ENCODE peak calls at places on chromosomes 12 and 14, in seven cellular contexts. One of them, this sample, is unnamed.

GRCh38 chr12:31773867-31774266 is 45.0 kb upstream of the AMN1 start:
- DNase-seq in amygdala: no peak
- DNase-seq in HL-60: peak; percentile 14
- DNase-seq in HCT116: no peak
- DNase-seq in activated naive CD4-positive, alpha-beta T cell: no peak
- DNase-seq in T follicular helper cell: no peak
- DNase-seq in CD4-positive, alpha-beta T cell: no peak
- DNase-seq in this sample: no peak

GRCh38 chr12:4664111-4664510 is 15.2 kb downstream of the NDUFA9 start:
- DNase-seq in amygdala: no peak
- DNase-seq in HL-60: no peak
- DNase-seq in HCT116: no peak
- DNase-seq in activated naive CD4-positive, alpha-beta T cell: no peak
- DNase-seq in T follicular helper cell: no peak
- DNase-seq in CD4-positive, alpha-beta T cell: no peak
- DNase-seq in this sample: no peak

GRCh38 chr12:51004504-51004903 is 21.7 kb downstream of the SLC11A2 start:
- DNase-seq in amygdala: no peak
- DNase-seq in HL-60: no peak
- DNase-seq in HCT116: no peak
- DNase-seq in activated naive CD4-positive, alpha-beta T cell: no peak
- DNase-seq in T follicular helper cell: no peak
- DNase-seq in CD4-positive, alpha-beta T cell: no peak
- DNase-seq in this sample: no peak

GRCh38 chr12:114869091-114869834 is 185.3 kb upstream of the TBX3 start:
- DNase-seq in amygdala: no peak
- DNase-seq in HL-60: no peak
- DNase-seq in HCT116: no peak
- DNase-seq in activated naive CD4-positive, alpha-beta T cell: no peak
- DNase-seq in T follicular helper cell: no peak
- DNase-seq in CD4-positive, alpha-beta T cell: no peak
- DNase-seq in this sample: no peak

GRCh38 chr12:108833757-108834472 is 23.5 kb downstream of the SSH1 start:
- DNase-seq in amygdala: peak; percentile 34
- DNase-seq in HL-60: no peak
- DNase-seq in HCT116: no peak
- DNase-seq in activated naive CD4-positive, alpha-beta T cell: no peak
- DNase-seq in T follicular helper cell: no peak
- DNase-seq in CD4-positive, alpha-beta T cell: no peak
- DNase-seq in this sample: no peak

GRCh38 chr12:39393890-39394289 is 49.0 kb downstream of the KIF21A start:
- DNase-seq in amygdala: no peak
- DNase-seq in HL-60: no peak
- DNase-seq in HCT116: no peak
- DNase-seq in activated naive CD4-positive, alpha-beta T cell: no peak
- DNase-seq in T follicular helper cell: no peak
- DNase-seq in CD4-positive, alpha-beta T cell: no peak
- DNase-seq in this sample: no peak

GRCh38 chr12:10220398-10221077 is 7.9 kb downstream of the GABARAPL1 start:
- DNase-seq in amygdala: peak; percentile 24
- DNase-seq in HL-60: no peak
- DNase-seq in HCT116: no peak
- DNase-seq in activated naive CD4-positive, alpha-beta T cell: no peak
- DNase-seq in T follicular helper cell: no peak
- DNase-seq in CD4-positive, alpha-beta T cell: no peak
- DNase-seq in this sample: no peak

GRCh38 chr14:52370406-52370911 is 56.3 kb downstream of the PTGER2 start:
- DNase-seq in amygdala: no peak
- DNase-seq in HL-60: no peak
- DNase-seq in HCT116: no peak
- DNase-seq in activated naive CD4-positive, alpha-beta T cell: no peak
- DNase-seq in T follicular helper cell: no peak
- DNase-seq in CD4-positive, alpha-beta T cell: no peak
- DNase-seq in this sample: no peak

GRCh38 chr12:56450241-56450640 is 1.0 kb upstream of the TIMELESS start:
- DNase-seq in amygdala: no peak
- DNase-seq in HL-60: no peak
- DNase-seq in HCT116: no peak
- DNase-seq in activated naive CD4-positive, alpha-beta T cell: no peak
- DNase-seq in T follicular helper cell: no peak
- DNase-seq in CD4-positive, alpha-beta T cell: no peak
- DNase-seq in this sample: no peak

GRCh38 chr12:99192489-99192888 is 455.1 kb upstream of the GARIN6 start:
- DNase-seq in amygdala: no peak
- DNase-seq in HL-60: no peak
- DNase-seq in HCT116: no peak
- DNase-seq in activated naive CD4-positive, alpha-beta T cell: no peak
- DNase-seq in T follicular helper cell: no peak
- DNase-seq in CD4-positive, alpha-beta T cell: no peak
- DNase-seq in this sample: no peak

GRCh38 chr12:109261939-109262338 is 47.1 kb downstream of the FOXN4 start:
- DNase-seq in amygdala: no peak
- DNase-seq in HL-60: no peak
- DNase-seq in HCT116: no peak
- DNase-seq in activated naive CD4-positive, alpha-beta T cell: no peak
- DNase-seq in T follicular helper cell: no peak
- DNase-seq in CD4-positive, alpha-beta T cell: no peak
- DNase-seq in this sample: no peak

GRCh38 chr12:132629330-132629729 is 10.8 kb downstream of the P2RX2 start:
- DNase-seq in amygdala: no peak
- DNase-seq in HL-60: no peak
- DNase-seq in HCT116: no peak
- DNase-seq in activated naive CD4-positive, alpha-beta T cell: no peak
- DNase-seq in T follicular helper cell: no peak
- DNase-seq in CD4-positive, alpha-beta T cell: no peak
- DNase-seq in this sample: no peak

GRCh38 chr12:75982974-75983660 is 48.5 kb downstream of the PHLDA1 start:
- DNase-seq in amygdala: no peak
- DNase-seq in HL-60: no peak
- DNase-seq in HCT116: no peak
- DNase-seq in activated naive CD4-positive, alpha-beta T cell: no peak
- DNase-seq in T follicular helper cell: no peak
- DNase-seq in CD4-positive, alpha-beta T cell: no peak
- DNase-seq in this sample: no peak

GRCh38 chr12:74490390-74491064 is 47.1 kb upstream of the ATXN7L3B start:
- DNase-seq in amygdala: no peak
- DNase-seq in HL-60: no peak
- DNase-seq in HCT116: no peak
- DNase-seq in activated naive CD4-positive, alpha-beta T cell: no peak
- DNase-seq in T follicular helper cell: no peak
- DNase-seq in CD4-positive, alpha-beta T cell: no peak
- DNase-seq in this sample: no peak

GRCh38 chr14:50920482-50921225 is 23.6 kb downstream of the PYGL start:
- DNase-seq in amygdala: no peak
- DNase-seq in HL-60: no peak
- DNase-seq in HCT116: no peak
- DNase-seq in activated naive CD4-positive, alpha-beta T cell: no peak
- DNase-seq in T follicular helper cell: no peak
- DNase-seq in CD4-positive, alpha-beta T cell: no peak
- DNase-seq in this sample: no peak

GRCh38 chr12:69666798-69667197 is 32.3 kb downstream of the BEST3 start:
- DNase-seq in amygdala: no peak
- DNase-seq in HL-60: no peak
- DNase-seq in HCT116: no peak
- DNase-seq in activated naive CD4-positive, alpha-beta T cell: no peak
- DNase-seq in T follicular helper cell: no peak
- DNase-seq in CD4-positive, alpha-beta T cell: no peak
- DNase-seq in this sample: no peak

GRCh38 chr14:81363746-81364400 is 36.3 kb downstream of the STON2 start:
- DNase-seq in amygdala: no peak
- DNase-seq in HL-60: no peak
- DNase-seq in HCT116: no peak
- DNase-seq in activated naive CD4-positive, alpha-beta T cell: no peak
- DNase-seq in T follicular helper cell: no peak
- DNase-seq in CD4-positive, alpha-beta T cell: no peak
- DNase-seq in this sample: no peak

GRCh38 chr12:53748072-53748840 is 3.5 kb downstream of the CISTR start:
- DNase-seq in amygdala: no peak
- DNase-seq in HL-60: no peak
- DNase-seq in HCT116: no peak
- DNase-seq in activated naive CD4-positive, alpha-beta T cell: no peak
- DNase-seq in T follicular helper cell: no peak
- DNase-seq in CD4-positive, alpha-beta T cell: no peak
- DNase-seq in this sample: no peak

GRCh38 chr12:116559330-116560080 is at the start of gene MAP1LC3B2:
- DNase-seq in amygdala: peak; percentile 61
- DNase-seq in HL-60: peak; percentile 97
- DNase-seq in HCT116: peak; percentile 36
- DNase-seq in activated naive CD4-positive, alpha-beta T cell: no peak
- DNase-seq in T follicular helper cell: peak; percentile 64
- DNase-seq in CD4-positive, alpha-beta T cell: peak; percentile 64
- DNase-seq in this sample: peak; percentile 41

GRCh38 chr14:81062816-81063215 is 107.4 kb downstream of the TSHR start:
- DNase-seq in amygdala: no peak
- DNase-seq in HL-60: peak; percentile 28
- DNase-seq in HCT116: peak; percentile 21
- DNase-seq in activated naive CD4-positive, alpha-beta T cell: no peak
- DNase-seq in T follicular helper cell: no peak
- DNase-seq in CD4-positive, alpha-beta T cell: no peak
- DNase-seq in this sample: no peak

GRCh38 chr14:75476274-75476995 is 45.8 kb upstream of the BATF start:
- DNase-seq in amygdala: peak; percentile 9
- DNase-seq in HL-60: no peak
- DNase-seq in HCT116: no peak
- DNase-seq in activated naive CD4-positive, alpha-beta T cell: no peak
- DNase-seq in T follicular helper cell: no peak
- DNase-seq in CD4-positive, alpha-beta T cell: no peak
- DNase-seq in this sample: no peak

GRCh38 chr12:49874142-49874897 is 29.4 kb downstream of the FAIM2 start:
- DNase-seq in amygdala: peak; percentile 36
- DNase-seq in HL-60: no peak
- DNase-seq in HCT116: no peak
- DNase-seq in activated naive CD4-positive, alpha-beta T cell: no peak
- DNase-seq in T follicular helper cell: no peak
- DNase-seq in CD4-positive, alpha-beta T cell: no peak
- DNase-seq in this sample: no peak

GRCh38 chr12:49706351-49707126 is 666 bp downstream of the FMNL3 start:
- DNase-seq in amygdala: peak; percentile 40
- DNase-seq in HL-60: no peak
- DNase-seq in HCT116: no peak
- DNase-seq in activated naive CD4-positive, alpha-beta T cell: no peak
- DNase-seq in T follicular helper cell: no peak
- DNase-seq in CD4-positive, alpha-beta T cell: no peak
- DNase-seq in this sample: no peak

GRCh38 chr12:4855121-4855924 is 54.4 kb upstream of the KCNA1 start:
- DNase-seq in amygdala: peak; percentile 40
- DNase-seq in HL-60: peak; percentile 60
- DNase-seq in HCT116: peak; percentile 69
- DNase-seq in activated naive CD4-positive, alpha-beta T cell: no peak
- DNase-seq in T follicular helper cell: peak; percentile 21
- DNase-seq in CD4-positive, alpha-beta T cell: no peak
- DNase-seq in this sample: peak; percentile 19

GRCh38 chr12:123104809-123105208 is 46.1 kb downstream of the PITPNM2 start:
- DNase-seq in amygdala: no peak
- DNase-seq in HL-60: no peak
- DNase-seq in HCT116: no peak
- DNase-seq in activated naive CD4-positive, alpha-beta T cell: no peak
- DNase-seq in T follicular helper cell: no peak
- DNase-seq in CD4-positive, alpha-beta T cell: no peak
- DNase-seq in this sample: no peak

GRCh38 chr12:58313091-58313855 is 371.9 kb downstream of the ATP23 start:
- DNase-seq in amygdala: no peak
- DNase-seq in HL-60: no peak
- DNase-seq in HCT116: no peak
- DNase-seq in activated naive CD4-positive, alpha-beta T cell: no peak
- DNase-seq in T follicular helper cell: no peak
- DNase-seq in CD4-positive, alpha-beta T cell: no peak
- DNase-seq in this sample: no peak

GRCh38 chr12:28583771-28584261 is 393.6 kb downstream of the CCDC91 start:
- DNase-seq in amygdala: no peak
- DNase-seq in HL-60: peak; percentile 87
- DNase-seq in HCT116: no peak
- DNase-seq in activated naive CD4-positive, alpha-beta T cell: no peak
- DNase-seq in T follicular helper cell: no peak
- DNase-seq in CD4-positive, alpha-beta T cell: no peak
- DNase-seq in this sample: no peak

GRCh38 chr12:109879332-109880048 is 851 bp downstream of the GLTP start:
- DNase-seq in amygdala: no peak
- DNase-seq in HL-60: no peak
- DNase-seq in HCT116: no peak
- DNase-seq in activated naive CD4-positive, alpha-beta T cell: no peak
- DNase-seq in T follicular helper cell: no peak
- DNase-seq in CD4-positive, alpha-beta T cell: no peak
- DNase-seq in this sample: no peak

GRCh38 chr12:124306686-124307555 is 12.0 kb downstream of the RFLNA start:
- DNase-seq in amygdala: no peak
- DNase-seq in HL-60: no peak
- DNase-seq in HCT116: no peak
- DNase-seq in activated naive CD4-positive, alpha-beta T cell: no peak
- DNase-seq in T follicular helper cell: no peak
- DNase-seq in CD4-positive, alpha-beta T cell: no peak
- DNase-seq in this sample: no peak

GRCh38 chr14:54597795-54598443 is 31.0 kb downstream of the SAMD4A start:
- DNase-seq in amygdala: no peak
- DNase-seq in HL-60: no peak
- DNase-seq in HCT116: no peak
- DNase-seq in activated naive CD4-positive, alpha-beta T cell: no peak
- DNase-seq in T follicular helper cell: no peak
- DNase-seq in CD4-positive, alpha-beta T cell: no peak
- DNase-seq in this sample: no peak

GRCh38 chr14:99127651-99128167 is 144.3 kb downstream of the BCL11B start:
- DNase-seq in amygdala: no peak
- DNase-seq in HL-60: no peak
- DNase-seq in HCT116: no peak
- DNase-seq in activated naive CD4-positive, alpha-beta T cell: no peak
- DNase-seq in T follicular helper cell: no peak
- DNase-seq in CD4-positive, alpha-beta T cell: no peak
- DNase-seq in this sample: no peak

GRCh38 chr12:88833641-88834116 is 253.4 kb upstream of the KITLG start:
- DNase-seq in amygdala: no peak
- DNase-seq in HL-60: no peak
- DNase-seq in HCT116: no peak
- DNase-seq in activated naive CD4-positive, alpha-beta T cell: no peak
- DNase-seq in T follicular helper cell: no peak
- DNase-seq in CD4-positive, alpha-beta T cell: no peak
- DNase-seq in this sample: no peak

GRCh38 chr12:6284273-6284672 is 26.2 kb upstream of the PLEKHG6 start:
- DNase-seq in amygdala: no peak
- DNase-seq in HL-60: no peak
- DNase-seq in HCT116: no peak
- DNase-seq in activated naive CD4-positive, alpha-beta T cell: no peak
- DNase-seq in T follicular helper cell: no peak
- DNase-seq in CD4-positive, alpha-beta T cell: no peak
- DNase-seq in this sample: no peak

GRCh38 chr12:77746108-77746507 is 84.6 kb upstream of the NAV3 start:
- DNase-seq in amygdala: no peak
- DNase-seq in HL-60: no peak
- DNase-seq in HCT116: no peak
- DNase-seq in activated naive CD4-positive, alpha-beta T cell: no peak
- DNase-seq in T follicular helper cell: no peak
- DNase-seq in CD4-positive, alpha-beta T cell: no peak
- DNase-seq in this sample: no peak

GRCh38 chr12:18591473-18591872 is 146.3 kb downstream of the PLCZ1 start:
- DNase-seq in amygdala: no peak
- DNase-seq in HL-60: no peak
- DNase-seq in HCT116: no peak
- DNase-seq in activated naive CD4-positive, alpha-beta T cell: no peak
- DNase-seq in T follicular helper cell: no peak
- DNase-seq in CD4-positive, alpha-beta T cell: no peak
- DNase-seq in this sample: no peak

GRCh38 chr14:89384023-89384422 is 33.0 kb downstream of the FOXN3 start:
- DNase-seq in amygdala: no peak
- DNase-seq in HL-60: no peak
- DNase-seq in HCT116: no peak
- DNase-seq in activated naive CD4-positive, alpha-beta T cell: no peak
- DNase-seq in T follicular helper cell: no peak
- DNase-seq in CD4-positive, alpha-beta T cell: no peak
- DNase-seq in this sample: no peak